ENCODE peak calls at places on chromosomes 1 and 21, in seven cellular contexts. B is SK-N-SH, C is H1, E is K562, R is HCT116, G is GM12878, N is HepG2. Z is an unnamed sample.

GRCh38 chr1:78553859-78554258 is 63.1 kb downstream of the PTGFR start:
- DNase-seq in B (no peak), C (no peak), E (peak; percentile 0), R (peak; percentile 7), G (no peak), N (peak; percentile 11), Z (peak; percentile 12)

GRCh38 chr1:3553166-3553939 is 58.0 kb downstream of the MEGF6 start:
- DNase-seq in B (peak; percentile 76), C (no peak), E (no peak), R (no peak), G (no peak), N (no peak), Z (peak; percentile 83)

GRCh38 chr1:53686371-53687267 is 52.3 kb downstream of the GLIS1 start:
- DNase-seq in B (no peak), C (no peak), E (no peak), R (no peak), G (no peak), N (no peak), Z (no peak)

GRCh38 chr1:162562452-162562828 is 918 bp downstream of the UAP1 start:
- DNase-seq in B (no peak), C (no peak), E (peak; percentile 62), R (no peak), G (no peak), N (peak; percentile 29), Z (peak; percentile 19)

GRCh38 chr1:7717769-7718368 is 53.2 kb upstream of the VAMP3 start:
- DNase-seq in B (no peak), C (no peak), E (no peak), R (no peak), G (no peak), N (peak; percentile 34), Z (no peak)

GRCh38 chr1:56798053-56798471 is 21.1 kb downstream of the FYB2 start:
- DNase-seq in B (no peak), C (no peak), E (no peak), R (no peak), G (no peak), N (no peak), Z (no peak)

GRCh38 chr1:174103766-174104165 is 55.6 kb upstream of the RABGAP1L start:
- DNase-seq in B (no peak), C (no peak), E (no peak), R (no peak), G (no peak), N (no peak), Z (no peak)

GRCh38 chr1:42179275-42179674 is 14.7 kb upstream of the GUCA2A start:
- DNase-seq in B (no peak), C (no peak), E (no peak), R (no peak), G (no peak), N (no peak), Z (no peak)

GRCh38 chr1:8860738-8861516 is 17.6 kb downstream of the ENO1 start:
- DNase-seq in B (no peak), C (no peak), E (no peak), R (no peak), G (no peak), N (no peak), Z (no peak)

GRCh38 chr1:38088366-38088765 is 41.8 kb upstream of the POU3F1 start:
- DNase-seq in B (no peak), C (no peak), E (peak; percentile 40), R (no peak), G (no peak), N (peak; percentile 54), Z (no peak)

GRCh38 chr1:78490861-78491310 is at the start of gene PTGFR:
- DNase-seq in B (peak; percentile 73), C (peak; percentile 74), E (no peak), R (no peak), G (no peak), N (no peak), Z (no peak)

GRCh38 chr1:6098303-6099215 is 52.9 kb downstream of the KCNAB2 start:
- DNase-seq in B (peak; percentile 79), C (no peak), E (no peak), R (no peak), G (no peak), N (no peak), Z (no peak)

GRCh38 chr1:6922096-6922931 is 137.1 kb downstream of the CAMTA1 start:
- DNase-seq in B (peak; percentile 63), C (no peak), E (no peak), R (no peak), G (no peak), N (no peak), Z (peak; percentile 39)

GRCh38 chr1:74504125-74505065 is 8.0 kb downstream of the LRRC53 start:
- DNase-seq in B (peak; percentile 59), C (peak; percentile 80), E (peak; percentile 52), R (peak; percentile 19), G (peak; percentile 33), N (peak; percentile 38), Z (peak; percentile 75)

GRCh38 chr1:24643362-24644346 is 552 bp downstream of the SRRM1 start:
- DNase-seq in B (peak; percentile 84), C (no peak), E (peak; percentile 68), R (no peak), G (no peak), N (no peak), Z (no peak)

GRCh38 chr1:24639881-24640280 is 3.2 kb upstream of the SRRM1 start:
- DNase-seq in B (no peak), C (no peak), E (no peak), R (no peak), G (no peak), N (peak; percentile 72), Z (peak; percentile 87)

GRCh38 chr1:24642481-24643361 is at the start of gene SRRM1:
- DNase-seq in B (peak; percentile 97), C (peak; percentile 93), E (peak; percentile 100), R (peak; percentile 99), G (peak; percentile 98), N (peak; percentile 99), Z (peak; percentile 91)

GRCh38 chr1:24640288-24640687 is 2.8 kb upstream of the SRRM1 start:
- DNase-seq in B (no peak), C (no peak), E (peak; percentile 53), R (no peak), G (no peak), N (peak; percentile 26), Z (no peak)

DNA sequence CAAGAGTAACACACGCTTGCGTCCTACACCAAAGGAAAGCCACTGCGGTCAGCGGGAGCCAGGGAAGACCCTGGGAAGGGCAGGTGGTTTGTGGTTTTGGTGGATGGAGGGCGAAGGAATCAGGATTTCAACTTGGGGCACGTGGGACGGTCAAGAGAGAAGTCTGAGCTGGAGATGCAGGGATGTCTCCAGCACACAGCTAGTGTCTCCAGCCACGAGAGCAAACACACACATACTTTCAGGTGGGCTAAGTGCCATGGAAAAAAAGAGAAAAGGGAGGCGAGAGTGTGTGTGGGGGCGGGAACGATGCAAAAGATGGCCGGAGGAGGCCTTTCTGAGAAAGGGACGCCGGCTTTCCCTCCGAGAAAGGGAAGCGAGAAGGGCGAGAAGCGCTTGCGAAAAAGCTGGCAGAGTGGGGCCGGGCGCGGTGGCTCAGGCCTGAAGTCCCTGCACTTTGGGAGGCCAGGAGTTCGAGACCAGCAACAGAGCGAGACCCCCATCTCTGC is 1.4 kb upstream of the SRRM1 start:
- DNase-seq in B (peak; percentile 18), C (no peak), E (peak; percentile 61), R (no peak), G (no peak), N (no peak), Z (no peak)
- TF ChIP-seq JUND in B (no peak), C (no peak), E (no peak), R (no peak), G (no peak), N (no peak), Z (no peak)

DNA sequence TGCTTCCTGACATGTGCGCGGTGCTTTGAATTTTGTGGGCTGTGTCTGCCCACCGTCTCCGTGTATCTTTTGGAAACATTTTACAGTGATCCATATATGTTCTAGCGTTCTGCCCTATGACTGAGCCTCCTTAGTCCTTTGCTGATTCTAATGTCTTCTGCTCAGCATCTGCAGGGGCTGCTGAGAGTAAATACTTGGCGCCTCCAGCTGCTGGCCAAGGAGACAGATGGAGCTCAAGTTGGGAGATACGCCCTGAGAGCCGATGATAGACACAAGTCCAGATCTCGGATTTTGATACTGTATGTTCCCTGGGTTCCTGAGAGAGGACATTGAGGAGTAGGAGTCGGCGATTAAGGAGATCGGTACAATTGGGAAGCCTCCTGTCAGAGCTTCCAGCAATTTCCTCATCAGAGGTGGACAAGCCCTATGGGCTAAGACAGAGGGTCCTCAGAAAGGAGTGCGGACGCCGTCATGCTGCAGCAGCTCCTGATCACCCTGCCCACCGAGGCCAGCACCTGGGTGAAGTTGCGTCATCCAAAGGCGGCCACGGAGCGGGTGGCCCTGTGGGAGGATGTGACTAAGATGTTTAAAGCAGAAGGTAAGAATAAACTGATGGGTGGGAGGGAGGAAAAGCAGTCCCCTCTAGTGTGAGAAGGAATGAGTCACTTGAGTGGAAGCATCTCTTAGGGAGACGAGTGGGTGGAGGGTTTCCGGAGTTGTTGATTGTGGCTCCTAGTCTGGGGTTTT is 388 bp downstream of the ZFP69B start:
- DNase-seq in B (peak; percentile 43), C (peak; percentile 47), E (peak; percentile 86), R (no peak), G (peak; percentile 68), N (peak; percentile 5), Z (no peak)
- TF ChIP-seq JUND in B (peak; percentile 29), C (peak; percentile 75), E (peak; percentile 68), R (no peak), G (peak; percentile 27), N (no peak), Z (no peak)

DNA sequence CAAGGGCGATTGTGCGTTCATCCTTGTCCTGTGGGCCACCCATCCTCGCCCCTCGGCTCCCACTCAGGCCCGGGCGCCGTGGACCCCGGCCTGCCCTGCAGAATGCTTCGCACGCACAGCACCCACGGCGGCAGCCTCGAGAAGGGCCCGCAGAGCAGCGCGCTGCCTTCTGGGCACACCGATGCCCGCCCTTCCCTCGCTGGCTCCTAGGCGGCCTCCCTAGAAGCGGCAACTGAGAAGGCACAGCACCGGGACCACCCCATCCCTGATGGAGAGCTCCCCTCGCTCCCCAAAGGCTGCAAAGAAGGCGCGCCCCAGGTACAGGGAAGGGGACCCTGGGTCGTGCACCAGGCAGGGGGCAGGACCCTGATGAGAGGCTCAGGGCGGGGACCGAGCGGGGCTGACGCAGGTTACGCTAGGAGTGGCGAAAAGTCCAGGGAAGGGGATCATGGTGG is 974 bp downstream of the CAPZB start:
- DNase-seq in B (no peak), C (no peak), E (no peak), R (no peak), G (no peak), N (no peak), Z (no peak)
- TF ChIP-seq JUND in B (no peak), C (no peak), E (no peak), R (no peak), G (no peak), N (no peak), Z (no peak)

GRCh38 chr21:20330652-20331051 is 667.6 kb upstream of the NCAM2 start:
- DNase-seq in B (no peak), C (no peak), E (peak; percentile 25), R (no peak), G (no peak), N (no peak), Z (no peak)

GRCh38 chr21:20334585-20334984 is 663.6 kb upstream of the NCAM2 start:
- DNase-seq in B (no peak), C (no peak), E (no peak), R (no peak), G (no peak), N (no peak), Z (no peak)

DNA sequence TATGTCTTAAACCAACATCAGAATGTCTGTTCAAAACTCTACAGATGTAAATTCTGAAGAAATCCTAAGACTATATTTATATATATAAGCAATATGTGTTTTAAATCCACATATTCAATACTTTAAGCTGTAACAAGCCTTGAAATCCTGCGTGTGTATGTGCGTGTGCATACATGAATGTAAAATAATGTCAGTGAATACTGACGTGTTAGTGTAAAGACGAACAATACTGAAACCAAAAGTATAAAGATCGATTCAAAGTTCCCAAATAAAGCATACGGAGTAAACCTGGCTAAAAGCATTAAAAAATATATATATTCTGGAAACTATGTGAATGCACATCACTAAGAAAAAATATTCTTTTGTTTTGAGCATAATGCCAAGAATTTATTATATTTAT is 668.6 kb upstream of the NCAM2 start:
- DNase-seq in B (no peak), C (no peak), E (peak; percentile 12), R (no peak), G (no peak), N (no peak), Z (no peak)
- TF ChIP-seq JUND in B (no peak), C (no peak), E (no peak), R (no peak), G (no peak), N (no peak), Z (no peak)

Z was measured in T47D.